ENCODE peak calls at places on chromosomes 7 and 10, in four cellular contexts. U is GM10248; A is epithelial cell of esophagus; R is CD8-positive, alpha-beta T cell. T is an unnamed sample.

GRCh38 chr7:66092654-66093053 is 17.0 kb downstream of the ASL start:
- DNase-seq in R (no peak), U (no peak), A (no peak), T (no peak)

GRCh38 chr7:36728143-36728542 is 3.8 kb upstream of the AOAH start:
- DNase-seq in A (no peak), U (no peak), R (no peak), T (no peak)

GRCh38 chr10:79412516-79412915 is 32.9 kb downstream of the ZCCHC24 start:
- DNase-seq in A (no peak), U (no peak), R (no peak), T (no peak)

GRCh38 chr7:70647801-70648491 is 484.0 kb upstream of the GALNT17 start:
- DNase-seq in R (peak), U (peak), A (peak), T (no peak)

GRCh38 chr10:6120691-6121090 is 31.9 kb downstream of the RBM17 start:
- DNase-seq in R (no peak), U (no peak), A (no peak), T (no peak)

GRCh38 chr7:110856704-110857103 is 234.2 kb upstream of the LRRN3 start:
- DNase-seq in A (peak), U (no peak), R (no peak), T (no peak)

GRCh38 chr7:112193915-112194502 is 12.2 kb downstream of the DOCK4 start:
- DNase-seq in R (no peak), U (no peak), A (no peak), T (no peak)

GRCh38 chr7:150988230-150989226 is 2.3 kb upstream of the NOS3 start:
- DNase-seq in U (peak), A (no peak), R (peak), T (peak)

GRCh38 chr10:49257159-49257558 is 41.8 kb upstream of the C10orf71 start:
- DNase-seq in A (no peak), U (peak), R (no peak), T (no peak)

GRCh38 chr10:124992462-124993344 is 50.8 kb downstream of the ZRANB1 start:
- DNase-seq in U (peak), A (peak), R (peak), T (peak)

GRCh38 chr7:41378156-41378555 is 324.7 kb downstream of the INHBA start:
- DNase-seq in R (no peak), A (no peak), U (no peak), T (no peak)

GRCh38 chr10:11344550-11344949 is 266.9 kb downstream of the USP6NL start:
- DNase-seq in A (no peak), R (no peak), U (no peak), T (no peak)

GRCh38 chr10:70302292-70302691 is 18.5 kb upstream of the NPFFR1 start:
- DNase-seq in R (no peak), U (no peak), A (no peak), T (no peak)

GRCh38 chr7:106347229-106347833 is 62.5 kb upstream of the NAMPT start:
- DNase-seq in A (no peak), R (no peak), U (no peak), T (no peak)

GRCh38 chr7:112038353-112038752 is 167.8 kb downstream of the DOCK4 start:
- DNase-seq in R (no peak), A (no peak), U (no peak), T (no peak)

GRCh38 chr10:79093658-79094411 is 25.1 kb downstream of the ZMIZ1 start:
- DNase-seq in A (no peak), R (no peak), U (no peak), T (no peak)

GRCh38 chr7:155533827-155534690 is 12.3 kb downstream of the CNPY1 start:
- DNase-seq in A (no peak), U (peak), R (peak), T (peak)
- TF ChIP-seq CTCF in A (peak), U (peak), R (no peak), T (peak)

GRCh38 chr7:69617364-69617763 is 19.1 kb downstream of the AUTS2 start:
- DNase-seq in A (no peak), R (no peak), U (no peak), T (no peak)

GRCh38 chr7:69620650-69621049 is 22.4 kb downstream of the AUTS2 start:
- DNase-seq in R (no peak), U (no peak), A (no peak), T (no peak)

GRCh38 chr7:69622014-69622818 is 23.9 kb downstream of the AUTS2 start:
- DNase-seq in R (no peak), U (no peak), A (no peak), T (no peak)

GRCh38 chr7:69619619-69620018 is 21.3 kb downstream of the AUTS2 start:
- DNase-seq in A (no peak), R (no peak), U (no peak), T (no peak)

DNA sequence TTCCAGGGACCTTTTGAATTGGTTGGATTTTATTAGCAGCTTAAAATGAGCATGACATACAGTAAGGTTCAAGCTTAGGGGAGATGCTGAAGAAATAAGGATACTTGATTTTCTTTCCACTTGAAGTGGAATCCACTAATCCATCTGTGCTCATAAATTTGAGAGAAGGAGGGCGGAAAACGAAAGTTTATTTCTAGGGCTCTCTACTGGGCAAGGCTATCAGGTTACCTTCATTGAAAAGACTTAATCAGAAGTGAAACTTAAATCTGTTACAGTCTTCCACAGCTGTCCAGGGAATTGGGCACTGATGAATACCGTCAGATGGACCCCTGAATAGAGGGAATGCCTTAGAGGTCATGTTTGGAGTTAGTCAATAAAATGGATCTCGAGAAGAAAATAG is 21.8 kb downstream of the AUTS2 start:
- DNase-seq in U (no peak), R (no peak), A (no peak), T (no peak)
- TF ChIP-seq CTCF in U (no peak), R (no peak), A (no peak), T (no peak)

DNA sequence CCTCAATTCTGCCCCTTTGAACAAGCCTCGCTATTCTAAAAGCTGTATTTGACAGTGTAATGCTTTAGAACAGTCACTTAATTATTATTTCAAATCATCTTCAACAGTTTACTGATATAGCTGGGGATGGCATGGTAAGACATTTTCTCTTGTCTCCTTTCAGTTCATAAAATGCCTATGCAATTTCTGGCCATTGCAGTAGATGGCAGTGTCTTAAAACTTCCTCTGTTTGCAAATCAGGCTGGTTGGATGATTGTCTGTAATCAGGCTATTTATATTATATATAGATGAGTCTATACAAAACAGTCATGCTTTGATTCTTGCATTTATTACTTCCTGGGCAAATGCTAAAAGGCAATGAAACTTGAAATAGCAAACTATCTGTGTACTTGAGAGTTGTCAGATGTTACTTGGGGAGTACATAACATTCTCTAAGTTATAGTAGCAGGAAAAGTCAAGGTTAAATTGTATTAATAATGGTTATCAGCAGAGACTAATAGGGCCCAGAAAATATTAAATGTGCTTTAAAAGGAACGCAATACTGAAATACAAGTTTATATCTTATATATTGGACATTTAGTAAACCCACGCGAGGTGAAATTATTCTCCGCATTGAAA is 55.5 kb upstream of the LHFPL3 start:
- DNase-seq in U (peak), R (no peak), A (peak), T (no peak)
- TF ChIP-seq CTCF in U (peak), R (no peak), A (peak), T (peak)

GRCh38 chr7:142587578-142588191 is 161.6 kb upstream of the PRSS1 start:
- DNase-seq in U (peak), R (no peak), A (peak), T (no peak)
- TF ChIP-seq CTCF in U (peak), R (no peak), A (peak), T (peak)

GRCh38 chr7:13115157-13115772 is 427.8 kb downstream of the ARL4A start:
- DNase-seq in A (no peak), U (no peak), R (no peak), T (no peak)
- TF ChIP-seq CTCF in A (no peak), U (no peak), R (no peak), T (no peak)